ENCODE peak calls at places on chromosomes 2 and 18, in four cellular contexts. H, O, U and N are unnamed samples.
A peak's percentile ranks its signal among the peaks of the same experiment; 100 is the strongest.

GRCh38 chr2:79960726-79961049 is 343.9 kb downstream of the LRRTM1 start:
- DNase-seq in H (no peak), O (no peak), U (no peak), N (peak; percentile 89)

GRCh38 chr2:241135737-241136136 is 13.5 kb downstream of the PASK start:
- DNase-seq in H (no peak), O (peak; percentile 53), U (peak; percentile 48), N (peak; percentile 72)

GRCh38 chr2:120442923-120443571 is 97.1 kb downstream of the INHBB start:
- DNase-seq in H (no peak), O (peak; percentile 89), U (no peak), N (peak; percentile 83)

GRCh38 chr2:7022486-7022885 is 105.3 kb downstream of the RNF144A start:
- DNase-seq in H (no peak), O (no peak), U (no peak), N (peak; percentile 9)

GRCh38 chr2:121810959-121811853 is 55.8 kb downstream of the TSN start:
- DNase-seq in H (peak; percentile 63), O (no peak), U (peak; percentile 69), N (peak; percentile 54)

GRCh38 chr2:238666543-238666942 is 181.3 kb upstream of the TWIST2 start:
- DNase-seq in H (no peak), O (no peak), U (no peak), N (no peak)

GRCh38 chr2:207765541-207765940 is 4.2 kb downstream of the FZD5 start:
- DNase-seq in H (no peak), O (no peak), U (peak; percentile 92), N (peak; percentile 97)

GRCh38 chr18:51340332-51340731 is 142.9 kb upstream of the MEX3C start:
- DNase-seq in H (no peak), O (no peak), U (no peak), N (no peak)

GRCh38 chr18:63346031-63346430 is 21.0 kb downstream of the KDSR start:
- DNase-seq in H (no peak), O (no peak), U (no peak), N (no peak)

GRCh38 chr2:10169053-10169578 is 46.6 kb downstream of the RRM2 start:
- DNase-seq in H (no peak), O (no peak), U (peak; percentile 57), N (no peak)

GRCh38 chr18:4806342-4806741 is 351.2 kb upstream of the DLGAP1 start:
- DNase-seq in H (no peak), O (no peak), U (no peak), N (no peak)

GRCh38 chr2:204575463-204575862 is 30.2 kb downstream of the PARD3B start:
- DNase-seq in H (no peak), O (no peak), U (no peak), N (no peak)

GRCh38 chr2:67215636-67216035 is 181.5 kb upstream of the ETAA1 start:
- DNase-seq in H (peak; percentile 64), O (no peak), U (no peak), N (no peak)

GRCh38 chr2:33340265-33340664 is 136.2 kb upstream of the RASGRP3 start:
- DNase-seq in H (peak; percentile 77), O (peak; percentile 93), U (no peak), N (no peak)

GRCh38 chr2:204108301-204108700 is 171.7 kb downstream of the ICOS start:
- DNase-seq in H (peak; percentile 4), O (no peak), U (peak; percentile 11), N (peak; percentile 30)

GRCh38 chr18:29556070-29556469 is 1379.1 kb upstream of the CDH2 start:
- DNase-seq in H (no peak), O (no peak), U (no peak), N (no peak)

GRCh38 chr18:519019-519879 is 18.7 kb upstream of the COLEC12 start:
- DNase-seq in H (peak; percentile 56), O (peak; percentile 77), U (no peak), N (no peak)

GRCh38 chr18:50373531-50373930 is 1.3 kb upstream of the SKA1 start:
- DNase-seq in H (no peak), O (no peak), U (no peak), N (no peak)

GRCh38 chr2:121140734-121141133 is 144.3 kb downstream of the TFCP2L1 start:
- DNase-seq in H (no peak), O (no peak), U (no peak), N (no peak)

GRCh38 chr2:19700861-19701585 is 200.8 kb downstream of the TTC32 start:
- DNase-seq in H (no peak), O (no peak), U (no peak), N (no peak)

GRCh38 chr2:153354406-153354805 is 124.2 kb downstream of the RPRM start:
- DNase-seq in H (no peak), O (no peak), U (no peak), N (no peak)

DNA sequence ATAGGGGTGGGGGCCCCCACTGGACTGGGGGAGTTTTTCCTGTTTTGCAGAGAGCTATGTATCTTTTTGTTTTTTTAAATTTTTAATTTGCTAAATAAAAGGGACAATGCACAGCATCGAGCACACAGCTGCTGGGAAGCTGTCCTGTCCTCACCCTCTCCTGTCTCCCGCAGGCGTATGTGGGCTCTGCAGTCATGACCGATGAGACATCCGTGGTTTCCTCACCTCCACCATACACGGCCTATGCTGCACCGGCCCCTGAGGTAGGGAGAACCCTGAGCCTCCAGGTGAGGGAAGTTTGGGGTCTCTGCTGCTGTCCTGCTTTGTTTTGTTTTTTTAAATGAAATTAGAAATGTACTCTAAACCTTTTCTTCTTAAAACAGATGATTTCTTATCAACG is 27.6 kb downstream of the PLEKHB2 start:
- DNase-seq in H (no peak), O (no peak), U (no peak), N (no peak)
- H3K36me3 ChIP-seq in H (peaks cover 2% of the 10 kb centered on the region), O (peaks cover 27% of the 10 kb centered on the region), U (peaks cover 58% of the 10 kb centered on the region), N (peaks cover 18% of the 10 kb centered on the region)

DNA sequence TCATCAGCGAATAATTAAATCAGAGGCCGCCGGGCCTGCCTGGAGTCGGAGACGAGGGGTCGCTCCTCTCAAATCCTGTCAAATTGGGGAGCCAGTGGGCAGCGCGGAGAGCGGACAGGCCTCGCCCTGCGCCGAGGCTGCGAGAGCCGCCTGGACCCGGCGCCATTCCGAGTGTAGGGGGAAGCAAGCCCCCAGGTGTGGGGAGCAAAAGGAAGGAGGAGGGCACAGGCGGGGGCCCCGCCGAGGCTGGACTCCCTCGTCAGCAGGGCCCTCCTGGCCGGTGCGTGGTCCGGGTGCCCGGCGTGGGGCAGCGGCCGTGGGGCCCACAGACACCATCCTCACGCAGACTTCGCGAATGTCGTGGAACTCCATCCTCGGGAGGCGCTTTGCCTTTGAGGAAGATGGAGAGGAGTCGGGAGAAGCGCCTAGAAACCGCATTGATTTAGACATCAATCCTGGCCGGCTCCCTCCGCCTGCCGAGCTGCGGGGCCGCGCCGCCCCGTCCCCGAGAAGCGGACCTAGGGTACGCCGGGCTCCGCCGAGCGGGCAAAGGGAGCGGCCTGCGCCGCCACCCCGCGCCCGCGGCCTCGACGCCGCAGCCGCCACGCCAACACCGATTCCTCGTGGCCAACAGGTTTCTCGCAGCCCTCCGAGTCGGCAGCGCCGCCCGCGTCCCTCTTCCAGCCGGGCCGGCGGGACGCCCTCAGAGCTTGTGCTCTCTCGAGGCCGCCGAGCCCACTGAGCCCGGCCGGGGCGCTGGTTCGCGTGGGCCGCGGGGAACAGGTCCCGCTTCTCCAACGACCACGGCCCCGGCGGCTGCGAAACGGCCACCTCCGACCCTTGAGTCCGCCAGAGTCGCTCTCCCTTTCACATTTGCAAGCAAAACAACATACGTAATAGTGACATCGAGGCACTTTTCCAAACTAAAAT is 6.7 kb upstream of the ONECUT2 start:
- DNase-seq in H (no peak), O (peak; percentile 70), U (no peak), N (peak; percentile 30)
- H3K4me3 ChIP-seq in H (no peak overlapping the region), O (no peak overlapping the region), U (no peak overlapping the region), N (peak overlapping the region; percentile 70)

DNA sequence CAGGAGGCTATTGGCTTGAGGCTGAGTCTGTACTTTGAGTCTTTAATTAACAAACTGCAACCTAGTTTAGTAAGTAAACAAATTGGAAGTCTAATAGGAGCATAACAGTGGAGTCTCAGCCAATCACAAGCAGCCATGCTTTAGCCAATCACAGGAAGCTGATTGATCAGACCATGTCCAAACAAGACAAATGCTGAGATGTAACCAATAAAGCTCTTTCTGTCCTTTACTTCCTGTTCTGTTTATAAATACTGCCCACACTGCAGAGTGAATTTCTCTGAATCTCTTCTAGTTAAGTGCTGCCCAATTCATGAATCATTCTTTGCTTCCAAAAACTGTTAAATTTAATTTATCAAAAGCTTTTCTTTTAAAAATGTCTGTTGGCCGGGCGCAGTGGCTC is 146.6 kb upstream of the DLX2 start:
- DNase-seq in H (no peak), O (no peak), U (no peak), N (no peak)
- H3K27ac ChIP-seq in H (no peak overlapping the region), O (no peak overlapping the region), U (no peak overlapping the region), N (no peak overlapping the region)

DNA sequence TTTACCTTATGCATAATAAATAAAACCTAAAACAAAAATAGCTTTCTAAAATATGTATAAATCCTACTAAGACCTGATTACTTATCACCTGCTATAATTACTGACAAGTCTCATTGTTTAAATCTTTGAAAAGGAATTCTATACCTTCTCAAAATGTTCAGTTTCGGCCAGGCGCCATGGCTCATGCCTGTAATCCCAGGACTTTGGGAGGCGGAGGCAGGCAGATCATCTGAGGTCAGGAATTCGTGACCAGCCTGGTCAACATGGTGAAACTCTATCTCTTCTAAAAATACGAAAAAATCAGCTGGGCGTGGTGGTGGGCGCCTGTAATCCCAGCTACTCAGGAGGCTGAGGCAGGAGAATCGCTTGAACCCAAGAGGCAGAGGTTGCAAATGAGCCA is 58.1 kb downstream of the RELCH start:
- DNase-seq in H (no peak), O (no peak), U (no peak), N (no peak)
- H3K36me3 ChIP-seq in H (peaks cover 1% of the 10 kb centered on the region), O (peaks cover 8% of the 10 kb centered on the region), U (peaks cover 19% of the 10 kb centered on the region), N (peaks cover 2% of the 10 kb centered on the region)

GRCh38 chr2:69132960-69133590 is 120.1 kb downstream of the ANTXR1 start:
- DNase-seq in H (no peak), O (no peak), U (no peak), N (no peak)
- H3K4me3 ChIP-seq in H (no peak overlapping the region), O (no peak overlapping the region), U (no peak overlapping the region), N (no peak overlapping the region)

GRCh38 chr2:218710334-218710686 is 325 bp upstream of the TTLL4 start:
- DNase-seq in H (no peak), O (no peak), U (no peak), N (no peak)
- H3K27ac ChIP-seq in H (no peak overlapping the region), O (no peak overlapping the region), U (no peak overlapping the region), N (peak overlapping the region; percentile 64)

GRCh38 chr2:187519419-187520120 is 34.7 kb downstream of the TFPI start:
- DNase-seq in H (no peak), O (peak; percentile 24), U (no peak), N (no peak)
- H3K36me3 ChIP-seq in H (peaks cover 11% of the 10 kb centered on the region), O (no peaks in the 10 kb centered on the region), U (peaks cover 40% of the 10 kb centered on the region), N (peaks cover 3% of the 10 kb centered on the region)

GRCh38 chr2:35891528-35891927 is 464.1 kb upstream of the CRIM1 start:
- DNase-seq in H (no peak), O (no peak), U (no peak), N (no peak)

DNA sequence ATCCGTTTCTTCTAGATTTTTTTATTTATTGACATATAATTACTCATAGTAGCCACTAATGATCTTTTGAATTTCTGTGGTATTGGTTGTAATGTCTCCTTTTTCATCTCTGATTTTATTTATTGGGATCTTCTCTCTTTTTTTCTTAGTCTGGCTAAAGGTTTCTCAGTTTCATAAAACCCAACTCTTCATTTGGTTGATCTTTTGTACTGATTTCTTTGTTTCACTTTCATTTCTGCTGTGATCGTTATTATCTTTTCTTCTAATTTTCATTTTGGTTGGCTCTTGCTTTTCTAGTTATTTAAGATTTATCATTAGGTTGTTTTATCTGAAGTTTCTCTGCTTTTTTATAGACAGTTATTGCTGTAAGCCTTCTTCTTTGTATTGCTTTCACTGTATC is 463.6 kb upstream of the CRIM1 start:
- DNase-seq in H (no peak), O (no peak), U (no peak), N (no peak)
- H3K4me3 ChIP-seq in H (no peak overlapping the region), O (no peak overlapping the region), U (no peak overlapping the region), N (no peak overlapping the region)

GRCh38 chr2:84840306-84840705 is 40.6 kb downstream of the TRABD2A start:
- DNase-seq in H (no peak), O (no peak), U (no peak), N (no peak)
- H3K27ac ChIP-seq in H (no peak overlapping the region), O (no peak overlapping the region), U (no peak overlapping the region), N (no peak overlapping the region)